ENCODE peak calls at places on chromosomes 2 and 18, in eight cellular contexts. B is Peyer's patch, J is tibial nerve, W is HCT116, T is uterus, L is heart left ventricle, Y is spleen, S is ovary. Z is an unnamed sample.

GRCh38 chr2:56376699-56377665 is 193.2 kb downstream of the CCDC85A start:
- DNase-seq in B (no peak), J (no peak), W (no peak), T (no peak), L (no peak), Y (no peak), S (no peak), Z (no peak)

GRCh38 chr2:225355788-225356187 is 43.7 kb upstream of the NYAP2 start:
- DNase-seq in B (no peak), J (no peak), W (no peak), T (no peak), L (no peak), Y (no peak), S (no peak), Z (no peak)

GRCh38 chr2:238720232-238720672 is 127.6 kb upstream of the TWIST2 start:
- DNase-seq in B (peak), J (peak), W (peak), T (no peak), L (no peak), Y (no peak), S (peak), Z (peak)

GRCh38 chr2:234565201-234565600 is 68.3 kb upstream of the ARL4C start:
- DNase-seq in B (no peak), J (no peak), W (no peak), T (no peak), L (no peak), Y (no peak), S (no peak), Z (no peak)

GRCh38 chr2:109294523-109294922 is 165.5 kb downstream of the SH3RF3 start:
- DNase-seq in B (no peak), J (no peak), W (no peak), T (no peak), L (no peak), Y (no peak), S (no peak), Z (no peak)

GRCh38 chr2:30278419-30278818 is 47.1 kb downstream of the LBH start:
- DNase-seq in B (no peak), J (no peak), W (no peak), T (no peak), L (no peak), Y (no peak), S (no peak), Z (no peak)

GRCh38 chr2:223970343-223971128 is 13.3 kb downstream of the MRPL44 start:
- DNase-seq in B (peak), J (peak), W (peak), T (no peak), L (no peak), Y (no peak), S (peak), Z (peak)

GRCh38 chr2:121961761-121962160 is 206.3 kb downstream of the TSN start:
- DNase-seq in B (no peak), J (no peak), W (no peak), T (no peak), L (no peak), Y (no peak), S (no peak), Z (no peak)

GRCh38 chr2:16566701-16567100 is 98.9 kb downstream of the CYRIA start:
- DNase-seq in B (no peak), J (no peak), W (no peak), T (no peak), L (no peak), Y (no peak), S (no peak), Z (no peak)

GRCh38 chr2:24209389-24210105 is 34.7 kb downstream of the FAM228A start:
- DNase-seq in B (no peak), J (no peak), W (no peak), T (no peak), L (no peak), Y (no peak), S (no peak), Z (no peak)

DNA sequence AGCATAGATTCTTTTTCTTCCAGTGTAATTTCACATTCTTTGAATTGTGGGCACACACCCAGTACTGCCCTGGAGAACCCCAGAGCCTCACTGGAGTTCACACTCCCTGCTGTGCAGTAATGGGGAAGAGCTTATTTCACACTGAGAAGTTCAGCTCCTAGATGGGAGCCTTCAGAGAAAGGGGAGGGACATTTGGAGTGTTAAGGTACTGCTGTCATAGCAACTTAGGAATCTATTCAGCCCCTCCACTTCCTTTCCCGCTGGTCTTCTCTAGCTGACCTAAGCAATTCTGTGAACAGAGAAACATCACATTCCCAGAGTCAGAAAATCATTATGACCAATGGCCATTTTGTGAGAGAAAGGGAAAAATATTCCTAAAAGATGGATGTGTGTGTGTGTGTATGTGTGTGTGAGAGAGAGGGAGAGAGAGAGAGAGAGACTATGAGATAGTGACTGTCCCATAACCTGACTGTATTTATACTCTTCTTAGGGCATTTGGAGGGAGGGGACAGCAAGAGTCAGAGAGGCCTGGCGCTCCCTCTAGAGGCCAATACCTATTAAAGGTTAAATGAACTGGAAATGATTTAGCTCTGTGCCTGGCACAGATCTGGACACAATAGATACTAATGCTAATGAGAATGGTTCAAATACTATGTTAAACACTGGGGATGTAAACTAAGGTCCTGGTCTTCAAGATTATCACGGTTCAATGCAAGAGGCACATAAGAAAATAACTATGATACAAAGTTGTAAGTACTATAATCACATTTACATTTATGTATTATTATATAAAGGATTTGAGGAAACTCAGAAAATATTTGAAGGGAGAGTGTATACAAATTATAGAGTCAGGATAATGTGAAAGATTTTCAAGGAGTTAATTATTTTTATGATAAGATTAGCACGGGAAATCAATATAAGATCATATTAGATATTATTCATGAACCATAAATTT is 41.5 kb upstream of the RPE start:
- DNase-seq in B (peak), J (peak), W (peak), T (no peak), L (peak), Y (no peak), S (peak), Z (peak)
- TF ChIP-seq CTCF in B (no peak), J (peak), W (peak), T (peak), L (peak), Y (peak), S (peak), Z (peak)

DNA sequence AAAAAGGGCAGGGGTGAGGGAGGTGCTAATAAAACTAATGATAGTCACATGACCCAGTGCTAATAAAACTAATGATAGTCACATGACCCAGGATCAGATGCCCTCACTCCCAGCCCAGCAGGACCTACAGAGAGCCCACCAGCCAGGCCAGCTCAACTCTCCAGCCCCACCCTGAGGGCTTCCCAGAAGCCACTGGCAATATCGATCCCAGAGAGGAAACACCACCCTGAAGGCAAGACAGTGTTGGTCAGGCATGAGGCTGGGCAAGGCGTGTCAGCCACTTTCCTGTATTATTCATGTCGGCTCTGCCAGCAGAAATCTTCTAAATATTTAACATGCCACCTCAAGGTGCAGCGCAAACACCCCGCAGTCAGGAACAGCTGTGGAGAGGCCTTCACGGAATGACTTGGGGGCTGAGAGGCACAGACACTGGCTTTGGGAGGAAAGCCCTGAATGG is 1.5 kb downstream of the REEP1 start:
- DNase-seq in B (no peak), J (no peak), W (no peak), T (no peak), L (no peak), Y (no peak), S (no peak), Z (no peak)
- H3K27ac ChIP-seq in B (no peak), J (no peak), W (no peak), T (no peak), L (no peak), Y (no peak), S (no peak), Z (no peak)

DNA sequence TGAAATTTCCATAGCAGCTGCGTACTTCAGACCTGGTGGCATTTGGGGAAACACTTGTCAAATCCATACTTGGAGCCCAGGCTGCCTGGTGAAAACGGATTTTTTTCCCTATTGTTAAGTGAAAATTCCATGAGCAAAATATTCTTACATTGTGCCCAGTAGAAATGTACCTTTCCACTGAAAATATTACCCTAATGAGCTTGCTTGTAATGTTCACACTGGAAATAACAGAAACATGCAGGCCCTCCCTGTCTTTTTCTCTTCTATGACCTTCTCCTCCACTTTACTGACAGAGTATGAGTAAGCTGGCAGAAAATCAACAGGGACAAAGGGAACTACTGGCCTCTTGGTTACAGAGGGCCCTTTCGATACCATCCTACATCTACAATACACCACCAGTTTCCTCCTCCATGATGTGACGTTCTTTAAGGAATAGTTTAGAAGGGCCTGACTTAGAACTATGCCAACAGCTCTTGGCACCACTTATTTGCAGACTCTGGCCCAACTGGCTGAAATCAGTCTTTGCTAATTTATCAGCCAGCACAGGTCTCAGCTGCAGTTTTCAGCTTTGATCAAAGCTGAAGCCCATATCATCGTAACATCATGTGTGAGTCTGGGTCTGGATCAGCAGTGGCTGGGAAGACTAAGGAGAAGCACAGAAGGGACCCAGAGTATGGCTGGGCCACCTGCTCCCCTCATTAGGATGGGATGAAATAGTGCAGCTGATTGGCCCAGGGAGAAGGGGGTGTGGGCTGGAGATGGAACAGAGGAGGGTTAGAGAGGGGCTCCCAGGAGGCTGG is 272.2 kb upstream of the ID2 start:
- DNase-seq in B (no peak), J (no peak), W (no peak), T (no peak), L (no peak), Y (no peak), S (no peak), Z (no peak)
- TF ChIP-seq POLR2A in B (no peak), J (no peak), W (no peak), T (no peak), L (no peak), Y (no peak), S (no peak), Z (no peak)

GRCh38 chr2:85243101-85244072 is 84.4 kb downstream of the TGOLN2 start:
- DNase-seq in B (peak), J (peak), W (no peak), T (no peak), L (peak), Y (peak), S (no peak), Z (peak)
- TF ChIP-seq CTCF in B (no peak), J (peak), W (peak), T (no peak), L (peak), Y (peak), S (no peak), Z (peak)

DNA sequence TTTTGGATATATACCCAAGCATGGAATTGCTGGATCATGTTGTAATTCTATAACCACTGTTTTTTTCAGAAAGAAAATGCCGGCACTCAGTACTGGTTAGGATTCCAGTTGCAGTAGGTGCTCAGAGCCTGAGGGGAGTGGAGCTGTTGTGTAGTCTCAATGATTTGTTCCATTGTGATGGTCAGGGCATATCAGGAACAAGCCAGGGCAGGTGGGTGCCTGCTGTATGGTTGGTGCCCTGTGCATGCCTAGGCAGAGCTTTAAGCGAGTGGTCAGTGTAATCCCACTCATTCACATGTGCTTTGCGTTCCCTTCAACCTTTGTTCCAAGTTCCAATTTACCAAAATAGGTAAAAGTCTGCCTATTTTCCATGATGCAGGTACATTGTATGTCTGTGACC is 100.9 kb downstream of the FHOD3 start:
- DNase-seq in B (no peak), J (no peak), W (no peak), T (no peak), L (no peak), Y (no peak), S (no peak), Z (no peak)
- H3K27ac ChIP-seq in B (no peak), J (no peak), W (no peak), T (no peak), L (no peak), Y (no peak), S (no peak), Z (no peak)

DNA sequence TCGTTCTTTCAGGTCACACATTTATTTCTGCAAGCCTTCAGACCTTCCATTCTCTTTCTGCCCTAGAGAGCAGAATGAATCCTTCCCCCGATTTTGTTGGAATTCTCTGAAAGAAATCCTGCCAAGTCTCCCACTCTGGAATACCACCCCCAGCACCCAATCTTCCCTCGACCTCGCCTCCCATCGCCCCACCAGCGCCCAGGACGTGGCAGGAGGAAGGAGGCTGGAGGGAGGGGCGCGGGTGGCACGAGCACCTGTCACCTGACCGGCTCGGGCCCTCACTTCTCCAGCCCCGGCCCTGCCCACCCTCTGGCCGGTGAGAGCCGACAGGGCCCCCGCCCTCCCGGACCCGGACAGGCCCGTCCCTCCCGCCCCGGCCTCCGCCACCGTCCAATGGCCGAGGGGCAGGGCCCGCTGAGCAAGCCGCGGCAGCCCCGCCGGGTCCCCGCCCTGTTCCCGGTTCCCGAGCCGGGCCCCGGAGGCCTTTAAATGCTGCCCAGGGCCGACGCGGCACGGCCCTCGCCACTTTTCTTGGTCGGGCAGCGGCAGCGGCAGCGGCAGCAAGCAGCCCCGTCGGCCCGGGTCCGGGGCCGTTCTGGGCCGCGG is at the start of gene LGALSL:
- DNase-seq in B (peak), J (peak), W (peak), T (no peak), L (peak), Y (peak), S (peak), Z (peak)
- TF ChIP-seq POLR2A in B (peak), J (peak), W (peak), T (peak), L (no peak), Y (no peak), S (peak), Z (peak)

GRCh38 chr2:127012215-127012614 is 94.7 kb downstream of the BIN1 start:
- DNase-seq in B (no peak), J (no peak), W (no peak), T (peak), L (no peak), Y (no peak), S (no peak), Z (no peak)
- TF ChIP-seq CTCF in B (no peak), J (no peak), W (no peak), T (no peak), L (no peak), Y (no peak), S (no peak), Z (no peak)

GRCh38 chr2:232750135-232750671 is 26.2 kb downstream of the KCNJ13 start:
- DNase-seq in B (no peak), J (no peak), W (no peak), T (no peak), L (no peak), Y (no peak), S (no peak), Z (peak)
- H3K27ac ChIP-seq in B (no peak), J (no peak), W (no peak), T (no peak), L (no peak), Y (no peak), S (no peak), Z (peak)

GRCh38 chr2:7880126-7880525 is 801.7 kb upstream of the ID2 start:
- DNase-seq in B (no peak), J (no peak), W (no peak), T (no peak), L (no peak), Y (no peak), S (no peak), Z (no peak)

GRCh38 chr2:7880561-7880960 is 801.3 kb upstream of the ID2 start:
- DNase-seq in B (no peak), J (no peak), W (no peak), T (no peak), L (no peak), Y (no peak), S (no peak), Z (no peak)

GRCh38 chr2:7881456-7881855 is 800.4 kb upstream of the ID2 start:
- DNase-seq in B (no peak), J (no peak), W (no peak), T (no peak), L (no peak), Y (no peak), S (no peak), Z (no peak)

GRCh38 chr2:7882296-7882695 is 799.6 kb upstream of the ID2 start:
- DNase-seq in B (no peak), J (no peak), W (no peak), T (no peak), L (no peak), Y (no peak), S (no peak), Z (no peak)

GRCh38 chr2:7881038-7881437 is 800.8 kb upstream of the ID2 start:
- DNase-seq in B (no peak), J (no peak), W (no peak), T (no peak), L (no peak), Y (no peak), S (no peak), Z (no peak)
- TF ChIP-seq POLR2A in B (no peak), J (no peak), W (no peak), T (no peak), L (no peak), Y (no peak), S (no peak), Z (no peak)